ENCODE peak calls at places on chromosomes 12 and 14, in ten cellular contexts. H, P, W, X, C, U, G, A, L and R are unnamed samples. For H3K9me3, the result is how much of the 10 kb centered on the place peaks cover.

GRCh38 chr12:114272071-114272470 is 133.9 kb downstream of the TBX5 start:
- DNase-seq in H (no peak), P (no peak), W (no peak), X (no peak), C (no peak), U (no peak), G (no peak), A (no peak), L (no peak), R (no peak)

GRCh38 chr14:63777024-63777423 is 49.2 kb upstream of the SGPP1 start:
- DNase-seq in H (no peak), P (no peak), W (no peak), X (no peak), C (no peak), U (no peak), G (no peak), A (no peak), L (no peak), R (no peak)

GRCh38 chr12:124456652-124457152 is 110.7 kb downstream of the NCOR2 start:
- DNase-seq in H (peak), P (peak), W (peak), X (peak), C (peak), U (peak), G (peak), A (no peak), L (no peak), R (no peak)

GRCh38 chr14:27411021-27411420 is 813.2 kb upstream of the NOVA1 start:
- DNase-seq in H (no peak), P (no peak), W (no peak), X (no peak), C (no peak), U (no peak), G (no peak), A (no peak), L (no peak), R (no peak)

GRCh38 chr14:95011449-95012020 is 145.8 kb downstream of the DICER1 start:
- DNase-seq in H (peak), P (no peak), W (no peak), X (no peak), C (no peak), U (no peak), G (no peak), A (no peak), L (no peak), R (no peak)

GRCh38 chr12:42663621-42664020 is 74.1 kb upstream of the PRICKLE1 start:
- DNase-seq in H (no peak), P (no peak), W (no peak), X (no peak), C (no peak), U (no peak), G (no peak), A (no peak), L (no peak), R (no peak)

GRCh38 chr12:80033457-80033856 is 65.9 kb upstream of the OTOGL start:
- DNase-seq in H (no peak), P (no peak), W (no peak), X (no peak), C (peak), U (no peak), G (no peak), A (no peak), L (no peak), R (no peak)

GRCh38 chr14:75793806-75794205 is 132.8 kb downstream of the TTLL5 start:
- DNase-seq in H (no peak), P (no peak), W (no peak), X (no peak), C (peak), U (no peak), G (no peak), A (no peak), L (no peak), R (no peak)

GRCh38 chr12:48247181-48247966 is 44.3 kb upstream of the OR10AD1 start:
- DNase-seq in H (no peak), P (no peak), W (no peak), X (no peak), C (no peak), U (no peak), G (no peak), A (no peak), L (no peak), R (no peak)

GRCh38 chr14:62505045-62505444 is 540.2 kb downstream of the KCNH5 start:
- DNase-seq in H (no peak), P (no peak), W (no peak), X (no peak), C (no peak), U (no peak), G (no peak), A (no peak), L (no peak), R (no peak)

GRCh38 chr14:71362920-71363584 is 455.8 kb downstream of the PCNX1 start:
- DNase-seq in H (no peak), P (no peak), W (no peak), X (no peak), C (no peak), U (no peak), G (no peak), A (no peak), L (no peak), R (no peak)

GRCh38 chr14:78595797-78596196 is 425.6 kb downstream of the NRXN3 start:
- DNase-seq in H (no peak), P (no peak), W (no peak), X (no peak), C (no peak), U (no peak), G (no peak), A (no peak), L (no peak), R (no peak)

GRCh38 chr14:101643651-101644050 is 82.4 kb downstream of the DIO3 start:
- DNase-seq in H (no peak), P (no peak), W (no peak), X (no peak), C (no peak), U (no peak), G (no peak), A (no peak), L (no peak), R (no peak)

GRCh38 chr12:127820846-127821245 is 446.1 kb upstream of the TMEM132C start:
- DNase-seq in H (no peak), P (no peak), W (no peak), X (no peak), C (no peak), U (no peak), G (no peak), A (no peak), L (no peak), R (no peak)

GRCh38 chr12:24599737-24600136 is 349.2 kb downstream of the BCAT1 start:
- DNase-seq in H (no peak), P (no peak), W (no peak), X (no peak), C (no peak), U (no peak), G (no peak), A (no peak), L (no peak), R (no peak)

GRCh38 chr12:44422559-44422958 is 453.6 kb downstream of the NELL2 start:
- DNase-seq in H (no peak), P (no peak), W (no peak), X (no peak), C (no peak), U (no peak), G (no peak), A (no peak), L (no peak), R (no peak)

GRCh38 chr14:32468955-32469354 is 139.9 kb downstream of the AKAP6 start:
- DNase-seq in H (no peak), P (no peak), W (no peak), X (no peak), C (no peak), U (no peak), G (no peak), A (no peak), L (no peak), R (no peak)

GRCh38 chr12:15688202-15688736 is 100.9 kb downstream of the EPS8 start:
- DNase-seq in H (peak), P (no peak), W (peak), X (no peak), C (peak), U (no peak), G (peak), A (peak), L (peak), R (peak)

GRCh38 chr14:49950275-49951250 is 57.7 kb downstream of the ARF6 start:
- DNase-seq in H (no peak), P (no peak), W (no peak), X (no peak), C (no peak), U (no peak), G (no peak), A (no peak), L (peak), R (no peak)

GRCh38 chr12:32139064-32139421 is 32.4 kb downstream of the BICD1 start:
- DNase-seq in H (no peak), P (no peak), W (no peak), X (peak), C (peak), U (no peak), G (no peak), A (no peak), L (no peak), R (no peak)

GRCh38 chr12:49357099-49357678 is 10.1 kb upstream of the SPATS2 start:
- DNase-seq in H (no peak), P (no peak), W (no peak), X (no peak), C (no peak), U (no peak), G (no peak), A (no peak), L (no peak), R (no peak)

GRCh38 chr12:88406905-88407304 is 173.4 kb downstream of the KITLG start:
- DNase-seq in H (no peak), P (no peak), W (no peak), X (no peak), C (no peak), U (no peak), G (no peak), A (no peak), L (no peak), R (no peak)

GRCh38 chr12:60630796-60631195 is 1035.0 kb downstream of the SLC16A7 start:
- DNase-seq in H (no peak), P (no peak), W (no peak), X (no peak), C (no peak), U (no peak), G (no peak), A (no peak), L (no peak), R (no peak)

GRCh38 chr12:106885026-106885425 is 70.7 kb upstream of the TMEM263 start:
- DNase-seq in H (no peak), P (no peak), W (no peak), X (no peak), C (no peak), U (no peak), G (no peak), A (no peak), L (no peak), R (no peak)

GRCh38 chr12:54196396-54196795 is 7.6 kb upstream of the SMUG1 start:
- DNase-seq in H (no peak), P (no peak), W (no peak), X (no peak), C (no peak), U (no peak), G (no peak), A (no peak), L (no peak), R (no peak)

GRCh38 chr12:54197037-54197909 is 8.5 kb upstream of the SMUG1 start:
- DNase-seq in H (no peak), P (no peak), W (no peak), X (no peak), C (no peak), U (no peak), G (no peak), A (no peak), L (no peak), R (peak)

GRCh38 chr12:54195080-54195479 is 6.3 kb upstream of the SMUG1 start:
- DNase-seq in H (no peak), P (no peak), W (no peak), X (no peak), C (no peak), U (no peak), G (no peak), A (no peak), L (no peak), R (no peak)

GRCh38 chr12:54193437-54193836 is 4.7 kb upstream of the SMUG1 start:
- DNase-seq in H (no peak), P (no peak), W (no peak), X (no peak), C (no peak), U (no peak), G (no peak), A (no peak), L (no peak), R (no peak)

GRCh38 chr12:54195736-54196347 is 7.1 kb upstream of the SMUG1 start:
- DNase-seq in H (no peak), P (no peak), W (no peak), X (no peak), C (no peak), U (no peak), G (no peak), A (peak), L (no peak), R (no peak)
- H3K4me3 ChIP-seq in H (no peak), P (peak), W (no peak), X (no peak), C (no peak), U (no peak), G (no peak), A (no peak), L (no peak), R (peak)

GRCh38 chr14:87351007-87351406 is 642.0 kb downstream of the GALC start:
- DNase-seq in H (no peak), P (no peak), W (no peak), X (no peak), C (no peak), U (no peak), G (no peak), A (no peak), L (no peak), R (no peak)
- H3K9me3 ChIP-seq in H (under half), P (under half), W (under half), X (under half), C (under half), U (under half), G (under half), A (under half), L (under half), R (under half)

GRCh38 chr14:103542545-103543088 is 13.6 kb downstream of the TRMT61A start:
- DNase-seq in H (peak), P (no peak), W (peak), X (no peak), C (peak), U (no peak), G (peak), A (peak), L (peak), R (peak)
- H3K27ac ChIP-seq in H (peak), P (peak), W (peak), X (no peak), C (peak), U (no peak), G (peak), A (peak), L (peak), R (no peak)

DNA sequence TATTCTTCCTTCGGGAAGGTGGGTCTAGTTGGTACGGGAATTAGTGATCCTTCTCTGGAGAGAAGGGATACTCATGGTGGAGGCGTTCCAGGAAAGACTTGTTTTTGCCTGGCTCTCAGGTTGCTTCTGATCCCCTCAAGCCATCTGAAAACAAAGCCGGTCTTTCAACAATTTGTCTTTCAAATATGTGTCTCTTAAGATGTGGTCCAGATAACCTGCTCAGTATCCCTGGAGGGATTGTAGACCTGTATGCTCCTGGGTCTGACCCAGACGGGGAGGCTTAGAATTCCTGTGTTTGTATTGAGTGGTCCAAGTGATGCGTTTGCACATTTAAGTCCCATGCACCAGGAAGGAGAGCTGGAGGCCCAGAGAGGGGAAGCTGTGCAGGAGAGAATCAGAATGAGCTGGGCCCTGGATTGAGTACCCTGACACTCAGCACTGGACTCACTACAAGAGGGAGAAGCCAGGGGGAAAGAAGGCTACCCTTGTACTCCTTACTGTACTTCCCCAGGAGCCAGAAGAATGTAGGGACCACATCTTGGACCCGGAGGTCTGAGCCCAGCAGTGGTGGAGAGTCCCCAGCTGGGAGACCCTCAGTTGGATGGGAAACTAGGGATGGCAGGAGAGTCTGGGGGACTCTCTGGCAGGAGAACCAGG is 40.4 kb downstream of the ERH start:
- DNase-seq in H (no peak), P (no peak), W (no peak), X (no peak), C (no peak), U (no peak), G (no peak), A (no peak), L (no peak), R (no peak)
- H3K4me3 ChIP-seq in H (no peak), P (no peak), W (no peak), X (no peak), C (no peak), U (no peak), G (no peak), A (no peak), L (no peak), R (no peak)

GRCh38 chr12:56867216-56867615 is 67.0 kb downstream of the SDR9C7 start:
- DNase-seq in H (no peak), P (no peak), W (no peak), X (no peak), C (no peak), U (no peak), G (no peak), A (no peak), L (no peak), R (no peak)
- H3K9me3 ChIP-seq in H (under half), P (under half), W (under half), X (under half), C (under half), U (under half), G (half or more), A (under half), L (half or more), R (under half)

DNA sequence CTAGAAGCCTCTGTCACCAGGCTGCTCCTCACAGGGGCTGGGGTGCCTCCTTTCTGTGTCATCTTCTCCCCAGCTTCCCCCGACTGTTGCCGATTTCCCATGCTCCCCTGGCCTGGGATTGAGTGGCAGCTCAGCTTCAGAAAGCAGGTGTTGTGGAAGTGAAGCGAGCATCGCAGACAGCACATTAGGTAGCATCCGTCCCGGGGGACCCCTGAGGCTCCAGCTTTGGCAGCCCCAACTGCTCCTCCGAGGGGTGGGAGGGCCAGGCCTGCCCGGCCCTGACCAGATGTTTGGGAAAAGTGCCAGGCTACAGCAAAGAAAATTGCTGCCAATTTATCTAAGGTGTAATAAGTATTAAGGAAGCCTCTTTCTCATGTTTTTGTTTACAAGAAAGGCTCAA is 1045.6 kb downstream of the BCL11B start:
- DNase-seq in H (no peak), P (no peak), W (no peak), X (no peak), C (no peak), U (no peak), G (no peak), A (no peak), L (no peak), R (no peak)
- H3K27ac ChIP-seq in H (no peak), P (no peak), W (no peak), X (peak), C (no peak), U (no peak), G (no peak), A (no peak), L (no peak), R (no peak)

DNA sequence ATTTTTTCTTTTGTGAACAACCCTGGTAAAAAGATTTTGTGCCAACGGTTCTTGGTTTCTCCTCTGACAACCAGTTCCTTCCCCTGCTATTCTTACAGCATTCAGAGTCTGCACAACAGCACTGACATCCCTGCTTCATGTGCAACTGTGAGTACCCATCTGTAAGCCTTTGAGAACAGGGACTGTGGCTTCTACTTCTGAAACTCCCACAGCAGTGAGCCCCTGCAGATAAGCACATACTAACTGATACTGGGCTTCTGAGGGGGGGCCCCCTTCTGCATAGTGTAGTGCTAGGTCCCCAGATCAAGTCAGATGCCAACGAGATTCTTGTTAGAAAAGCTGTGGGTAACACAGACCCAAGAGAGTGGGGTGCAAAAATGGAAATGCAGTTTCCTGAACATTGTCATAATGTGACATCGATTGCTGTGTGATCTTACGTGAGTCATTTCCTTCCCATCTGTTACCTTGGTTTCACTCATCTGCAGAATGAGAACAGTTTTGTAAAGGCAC is 11.1 kb upstream of the NINJ2 start:
- DNase-seq in H (no peak), P (no peak), W (no peak), X (peak), C (no peak), U (peak), G (no peak), A (no peak), L (no peak), R (no peak)
- H3K4me3 ChIP-seq in H (no peak), P (no peak), W (no peak), X (peak), C (no peak), U (peak), G (no peak), A (no peak), L (no peak), R (no peak)

GRCh38 chr14:105978618-105979295 is 452.4 kb downstream of the TMEM121 start:
- DNase-seq in H (no peak), P (no peak), W (no peak), X (no peak), C (no peak), U (no peak), G (no peak), A (no peak), L (no peak), R (no peak)
- H3K9me3 ChIP-seq in H (under half), P (under half), W (under half), X (under half), C (under half), U (under half), G (under half), A (under half), L (under half), R (under half)